ENCODE peak calls at places on chromosomes 12 and 14, in six cellular contexts. C is neural progenitor cell, U is body of pancreas, J is neuronal stem cell, X is foreskin fibroblast, T is hepatocyte. Y is an unnamed sample.

GRCh38 chr14:29706700-29707099 is 220.9 kb downstream of the PRKD1 start:
- DNase-seq in C (no peak), U (no peak), J (no peak), X (no peak), T (no peak), Y (no peak)

GRCh38 chr12:26867084-26867483 is 34.1 kb upstream of the ITPR2 start:
- DNase-seq in C (no peak), U (no peak), J (no peak), X (no peak), T (no peak), Y (no peak)

GRCh38 chr12:130606245-130606644 is 109.9 kb downstream of the RIMBP2 start:
- DNase-seq in C (no peak), U (no peak), J (no peak), X (no peak), T (no peak), Y (no peak)

GRCh38 chr12:100574262-100575074 is 984 bp downstream of the GAS2L3 start:
- DNase-seq in C (peak), U (no peak), J (peak), X (peak), T (peak), Y (no peak)

GRCh38 chr12:6899837-6900519 is 4.6 kb upstream of the LRRC23 start:
- DNase-seq in C (no peak), U (peak), J (no peak), X (peak), T (no peak), Y (no peak)

GRCh38 chr14:89409961-89410360 is 7.1 kb downstream of the FOXN3 start:
- DNase-seq in C (no peak), U (no peak), J (no peak), X (no peak), T (no peak), Y (no peak)

GRCh38 chr14:73634333-73634833 is 10.4 kb upstream of the DNAL1 start:
- DNase-seq in C (peak), U (no peak), J (peak), X (peak), T (peak), Y (no peak)

GRCh38 chr14:23227566-23227965 is 10.2 kb upstream of the RNF212B start:
- DNase-seq in C (no peak), U (no peak), J (no peak), X (no peak), T (no peak), Y (no peak)

GRCh38 chr14:55122441-55122986 is 6.5 kb upstream of the LGALS3 start:
- DNase-seq in C (no peak), U (peak), J (no peak), X (peak), T (peak), Y (no peak)

GRCh38 chr12:5498806-5499205 is 66.9 kb downstream of the NTF3 start:
- DNase-seq in C (no peak), U (no peak), J (no peak), X (no peak), T (no peak), Y (no peak)

GRCh38 chr14:61145903-61146411 is 135.2 kb downstream of the TMEM30B start:
- DNase-seq in C (peak), U (no peak), J (no peak), X (peak), T (peak), Y (peak)

GRCh38 chr12:39227218-39227617 is 215.7 kb downstream of the KIF21A start:
- DNase-seq in C (peak), U (no peak), J (no peak), X (no peak), T (no peak), Y (no peak)

GRCh38 chr14:33477752-33478151 is 473.1 kb downstream of the EGLN3 start:
- DNase-seq in C (peak), U (no peak), J (peak), X (no peak), T (no peak), Y (no peak)

GRCh38 chr12:45713108-45713507 is 16.4 kb upstream of the ARID2 start:
- DNase-seq in C (no peak), U (no peak), J (no peak), X (peak), T (no peak), Y (no peak)

GRCh38 chr14:73472182-73473114 is 14.1 kb upstream of the NUMB start:
- DNase-seq in C (peak), U (no peak), J (peak), X (peak), T (peak), Y (no peak)

GRCh38 chr12:100534625-100535227 is 38.8 kb upstream of the GAS2L3 start:
- DNase-seq in C (no peak), U (no peak), J (no peak), X (no peak), T (no peak), Y (no peak)

GRCh38 chr12:57889541-57889989 is 43.0 kb upstream of the CTDSP2 start:
- DNase-seq in C (peak), U (peak), J (no peak), X (peak), T (peak), Y (peak)

GRCh38 chr14:83300454-83301064 is 1766.9 kb upstream of the SEL1L start:
- DNase-seq in C (peak), U (no peak), J (peak), X (peak), T (peak), Y (no peak)

GRCh38 chr14:55417955-55418354 is 6.3 kb upstream of the ATG14 start:
- DNase-seq in C (no peak), U (no peak), J (no peak), X (no peak), T (peak), Y (no peak)

GRCh38 chr14:37474191-37474590 is 120.9 kb downstream of the FOXA1 start:
- DNase-seq in C (no peak), U (no peak), J (no peak), X (no peak), T (no peak), Y (no peak)

GRCh38 chr12:114011711-114012110 is 45.6 kb upstream of the RBM19 start:
- DNase-seq in C (no peak), U (no peak), J (no peak), X (no peak), T (no peak), Y (no peak)

GRCh38 chr14:68231832-68232642 is 412.5 kb downstream of the RAD51B start:
- DNase-seq in C (no peak), U (no peak), J (no peak), X (peak), T (no peak), Y (no peak)

GRCh38 chr14:55103005-55103640 is 25.9 kb upstream of the LGALS3 start:
- DNase-seq in C (peak), U (peak), J (peak), X (peak), T (peak), Y (peak)

GRCh38 chr14:68444449-68445168 is 348.3 kb downstream of the ZFP36L1 start:
- DNase-seq in C (no peak), U (peak), J (no peak), X (peak), T (no peak), Y (peak)

GRCh38 chr12:49357099-49357678 is 10.1 kb upstream of the SPATS2 start:
- DNase-seq in C (peak), U (no peak), J (no peak), X (peak), T (peak), Y (no peak)

GRCh38 chr14:33126433-33126832 is 187.8 kb downstream of the NPAS3 start:
- DNase-seq in C (no peak), U (no peak), J (no peak), X (no peak), T (no peak), Y (no peak)

GRCh38 chr12:3168775-3169221 is 91.6 kb downstream of the TSPAN9 start:
- DNase-seq in C (no peak), U (no peak), J (no peak), X (peak), T (peak), Y (peak)

GRCh38 chr12:62724947-62725447 is 210.0 kb downstream of the PPM1H start:
- DNase-seq in C (peak), U (peak), J (peak), X (peak), T (peak), Y (peak)

GRCh38 chr14:61860294-61860918 is 98.2 kb downstream of the SNAPC1 start:
- DNase-seq in C (peak), U (peak), J (peak), X (peak), T (peak), Y (no peak)

GRCh38 chr12:9273276-9273675 is 65.1 kb upstream of the PZP start:
- DNase-seq in C (no peak), U (no peak), J (no peak), X (peak), T (no peak), Y (peak)

GRCh38 chr12:63915105-63915830 is 70.8 kb downstream of the SRGAP1 start:
- DNase-seq in C (no peak), U (no peak), J (no peak), X (peak), T (no peak), Y (no peak)

GRCh38 chr14:70887207-70888150 is 19.8 kb upstream of the PCNX1 start:
- DNase-seq in C (no peak), U (no peak), J (no peak), X (peak), T (no peak), Y (peak)

GRCh38 chr14:57533214-57533613 is 39.6 kb upstream of the CCDC198 start:
- DNase-seq in C (peak), U (no peak), J (peak), X (peak), T (peak), Y (no peak)

GRCh38 chr12:93179792-93180191 is 197.9 kb upstream of the NUDT4 start:
- DNase-seq in C (no peak), U (no peak), J (no peak), X (no peak), T (no peak), Y (no peak)

GRCh38 chr12:56634837-56635538 is 4.9 kb upstream of the BAZ2A start:
- DNase-seq in C (peak), U (peak), J (no peak), X (peak), T (peak), Y (peak)

GRCh38 chr14:59438148-59438766 is 26.9 kb downstream of the GPR135 start:
- DNase-seq in C (no peak), U (no peak), J (no peak), X (peak), T (no peak), Y (peak)

GRCh38 chr12:101919447-101919846 is 42.1 kb downstream of the DRAM1 start:
- DNase-seq in C (no peak), U (no peak), J (no peak), X (no peak), T (no peak), Y (no peak)

GRCh38 chr14:74414380-74414779 is 11.6 kb downstream of the SYNDIG1L start:
- DNase-seq in C (peak), U (no peak), J (no peak), X (no peak), T (no peak), Y (no peak)

GRCh38 chr14:83463500-83464098 is 1929.9 kb upstream of the SEL1L start:
- DNase-seq in C (peak), U (peak), J (peak), X (peak), T (peak), Y (no peak)

DNA sequence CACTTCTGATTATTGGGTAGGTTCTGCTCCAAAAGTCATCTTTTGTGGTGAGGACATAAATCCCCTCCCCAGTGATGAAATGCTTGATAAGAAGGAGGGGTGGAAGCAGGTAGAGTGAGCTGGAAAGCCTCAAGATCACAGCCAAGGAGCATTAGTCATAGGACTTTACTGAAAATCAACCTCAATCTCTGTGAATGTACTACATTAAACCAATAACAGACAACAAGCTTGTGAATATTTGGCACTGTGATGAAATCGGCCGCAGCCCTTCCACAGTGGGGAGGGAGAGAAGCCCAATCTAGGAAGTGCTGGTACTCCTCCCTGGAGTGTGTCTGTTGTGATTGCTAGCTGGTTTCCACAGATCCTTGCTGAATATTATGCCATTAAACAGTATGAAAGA is 41.2 kb upstream of the PTCSC3 start:
- DNase-seq in C (no peak), U (no peak), J (no peak), X (no peak), T (no peak), Y (no peak)
- H3K4me3 ChIP-seq in C (no peak), U (no peak), J (no peak), X (no peak), T (no peak), Y (no peak)

GRCh38 chr14:77023001-77023996 is 5.2 kb downstream of the IRF2BPL start:
- DNase-seq in C (peak), U (peak), J (no peak), X (peak), T (peak), Y (no peak)
- H3K4me3 ChIP-seq in C (no peak), U (no peak), J (no peak), X (peak), T (peak), Y (peak)

DNA sequence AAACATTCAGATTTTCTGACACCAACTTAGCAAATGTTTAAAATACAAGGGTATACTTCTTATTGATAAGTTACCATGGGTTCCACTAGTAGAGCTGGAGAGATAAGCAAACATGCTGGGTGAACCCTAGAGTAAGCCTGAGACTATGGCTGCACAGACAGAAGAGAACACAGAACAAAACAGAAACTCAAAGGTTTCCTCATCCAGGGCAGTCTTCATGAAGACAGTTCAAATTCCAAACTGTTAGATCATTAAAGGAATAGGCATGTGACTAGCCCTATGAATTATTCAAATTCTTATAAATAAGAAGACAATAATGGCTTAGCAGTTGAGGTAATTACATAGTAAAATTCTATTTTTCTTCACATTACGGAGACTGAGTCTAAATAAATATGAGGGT is 28.1 kb downstream of the BTBD7 start:
- DNase-seq in C (no peak), U (no peak), J (no peak), X (peak), T (peak), Y (no peak)
- H3K4me3 ChIP-seq in C (no peak), U (no peak), J (no peak), X (no peak), T (no peak), Y (no peak)

GRCh38 chr12:53453953-53454640 is 2.2 kb downstream of the PCBP2 start:
- DNase-seq in C (no peak), U (no peak), J (no peak), X (no peak), T (no peak), Y (no peak)
- H3K4me3 ChIP-seq in C (peak), U (no peak), J (no peak), X (peak), T (peak), Y (peak)

DNA sequence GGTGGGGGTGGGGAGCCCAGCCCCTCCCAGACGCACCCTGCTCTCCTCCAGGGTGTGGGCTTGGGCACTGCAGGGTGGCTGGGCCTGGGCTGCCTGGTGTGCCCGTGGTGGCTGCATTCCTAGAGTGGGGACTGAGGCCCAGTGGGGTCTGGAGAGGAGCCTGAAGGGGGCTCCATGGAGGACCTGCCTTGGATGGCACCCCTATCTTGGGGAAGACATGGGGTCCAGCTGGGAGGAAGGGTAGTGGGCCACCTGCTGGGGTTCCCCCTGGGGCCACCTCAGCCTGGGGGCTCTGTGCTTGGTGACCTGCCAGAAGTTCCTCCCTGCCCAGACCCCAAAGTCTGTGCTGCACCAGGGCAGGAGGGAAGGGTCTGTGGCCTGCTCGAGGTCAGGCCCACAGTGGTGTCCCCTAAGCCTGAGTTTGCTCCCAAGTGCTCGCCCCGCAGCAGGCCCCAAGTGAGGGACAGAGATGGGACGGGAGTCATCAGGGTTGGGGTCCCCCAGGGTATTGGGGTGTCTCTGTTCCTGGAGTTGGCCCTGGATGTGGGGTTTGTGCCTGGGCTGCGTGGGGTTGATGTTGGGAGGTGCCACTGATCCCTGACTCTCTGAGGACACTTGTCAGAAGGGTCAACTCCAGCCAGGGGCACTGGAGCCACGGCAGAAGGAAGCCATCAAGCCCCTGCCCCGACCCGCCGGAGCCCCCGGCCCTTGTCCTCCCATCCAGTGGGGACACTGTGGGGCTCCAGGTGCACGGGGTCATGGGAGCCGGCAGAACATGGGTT is 382.9 kb downstream of the TMEM121 start:
- DNase-seq in C (no peak), U (no peak), J (no peak), X (no peak), T (no peak), Y (no peak)
- H3K4me3 ChIP-seq in C (no peak), U (no peak), J (no peak), X (no peak), T (no peak), Y (no peak)

GRCh38 chr14:53951661-53952265 is 4.9 kb downstream of the BMP4 start:
- DNase-seq in C (peak), U (no peak), J (no peak), X (peak), T (peak), Y (no peak)
- H3K4me3 ChIP-seq in C (peak), U (no peak), J (peak), X (peak), T (peak), Y (no peak)